ENCODE peak calls at places on chromosomes 3 and 15, in four cellular contexts. H, R, O and S are unnamed samples.

GRCh38 chr3:143135150-143135549 is 15.6 kb downstream of the CHST2 start:
- DNase-seq in H (no peak), R (no peak), O (peak; percentile 92), S (peak; percentile 58)

GRCh38 chr3:133213942-133214341 is 175.8 kb downstream of the TMEM108 start:
- DNase-seq in H (no peak), R (no peak), O (no peak), S (no peak)

GRCh38 chr15:73493936-73494335 is 51.0 kb downstream of the REC114 start:
- DNase-seq in H (no peak), R (no peak), O (no peak), S (no peak)

GRCh38 chr3:77746892-77747291 is 707.0 kb downstream of the ROBO2 start:
- DNase-seq in H (no peak), R (no peak), O (no peak), S (no peak)

GRCh38 chr15:33864360-33865075 is 103.8 kb upstream of the CHRM5 start:
- DNase-seq in H (no peak), R (no peak), O (no peak), S (no peak)

GRCh38 chr3:190158261-190158660 is 37.6 kb upstream of the P3H2 start:
- DNase-seq in H (no peak), R (no peak), O (no peak), S (no peak)

GRCh38 chr3:37291275-37291700 is 116.9 kb upstream of the LRRFIP2 start:
- DNase-seq in H (no peak), R (no peak), O (no peak), S (no peak)

GRCh38 chr3:169053427-169053826 is 610.1 kb downstream of the MECOM start:
- DNase-seq in H (no peak), R (no peak), O (no peak), S (no peak)

GRCh38 chr15:58549013-58549779 is 117.4 kb downstream of the LIPC start:
- DNase-seq in H (no peak), R (no peak), O (no peak), S (no peak)

GRCh38 chr15:74863239-74864056 is 9.7 kb downstream of the SCAMP2 start:
- DNase-seq in H (no peak), R (no peak), O (no peak), S (no peak)

GRCh38 chr3:149507491-149508324 is 33.2 kb downstream of the TM4SF4 start:
- DNase-seq in H (peak; percentile 7), R (no peak), O (no peak), S (no peak)

GRCh38 chr3:71074416-71074815 is 509.1 kb downstream of the FOXP1 start:
- DNase-seq in H (no peak), R (no peak), O (no peak), S (no peak)

GRCh38 chr15:61613729-61614128 is 384.6 kb upstream of the RORA start:
- DNase-seq in H (no peak), R (no peak), O (no peak), S (no peak)

GRCh38 chr15:89749059-89749458 is 2.0 kb downstream of the MESP1 start:
- DNase-seq in H (no peak), R (no peak), O (no peak), S (no peak)

GRCh38 chr3:177371903-177372302 is 174.6 kb upstream of the TBL1XR1 start:
- DNase-seq in H (no peak), R (no peak), O (no peak), S (no peak)

GRCh38 chr15:76151599-76151974 is 91.8 kb downstream of the TMEM266 start:
- DNase-seq in H (no peak), R (no peak), O (no peak), S (no peak)

GRCh38 chr15:55902975-55903374 is 90.4 kb downstream of the NEDD4 start:
- DNase-seq in H (no peak), R (no peak), O (no peak), S (no peak)

GRCh38 chr3:150330174-150330573 is 77.9 kb upstream of the TSC22D2 start:
- DNase-seq in H (no peak), R (no peak), O (no peak), S (no peak)

GRCh38 chr3:64316971-64317370 is 91.7 kb upstream of the PRICKLE2 start:
- DNase-seq in H (no peak), R (no peak), O (no peak), S (no peak)

GRCh38 chr3:160754371-160754854 is 1.6 kb upstream of the PPM1L start:
- DNase-seq in H (peak; percentile 24), R (peak; percentile 31), O (peak; percentile 14), S (no peak)

GRCh38 chr15:64237677-64238076 is 74.9 kb upstream of the PPIB start:
- DNase-seq in H (no peak), R (no peak), O (no peak), S (no peak)

GRCh38 chr3:66398228-66399025 is 102.4 kb downstream of the LRIG1 start:
- DNase-seq in H (no peak), R (no peak), O (no peak), S (no peak)

GRCh38 chr3:126191246-126191645 is 10.9 kb upstream of the ALDH1L1 start:
- DNase-seq in H (no peak), R (no peak), O (no peak), S (no peak)

GRCh38 chr3:169237181-169237580 is 426.3 kb downstream of the MECOM start:
- DNase-seq in H (no peak), R (no peak), O (no peak), S (no peak)

GRCh38 chr3:189276481-189277190 is 104.9 kb downstream of the TPRG1 start:
- DNase-seq in H (no peak), R (peak; percentile 66), O (peak; percentile 33), S (no peak)

GRCh38 chr3:107061466-107061865 is 315.8 kb upstream of the CCDC54 start:
- DNase-seq in H (no peak), R (no peak), O (no peak), S (no peak)

GRCh38 chr3:134076816-134077215 is 47.1 kb upstream of the SLCO2A1 start:
- DNase-seq in H (no peak), R (no peak), O (no peak), S (no peak)

GRCh38 chr15:46786886-46787285 is 930.4 kb upstream of the SEMA6D start:
- DNase-seq in H (no peak), R (no peak), O (no peak), S (no peak)

GRCh38 chr3:32246079-32246675 is 7.7 kb downstream of the CMTM8 start:
- DNase-seq in H (no peak), R (no peak), O (no peak), S (no peak)

GRCh38 chr3:60202052-60202753 is 1049.0 kb downstream of the FHIT start:
- DNase-seq in H (no peak), R (no peak), O (no peak), S (no peak)

GRCh38 chr3:16794251-16794650 is 90.5 kb upstream of the PLCL2 start:
- DNase-seq in H (no peak), R (no peak), O (no peak), S (no peak)

GRCh38 chr15:64519897-64520296 is 59.5 kb downstream of the ZNF609 start:
- DNase-seq in H (no peak), R (no peak), O (no peak), S (no peak)

GRCh38 chr3:66639794-66640356 is 139.1 kb upstream of the LRIG1 start:
- DNase-seq in H (no peak), R (no peak), O (no peak), S (no peak)

GRCh38 chr3:162938073-162938472 is 1441.5 kb downstream of the OTOL1 start:
- DNase-seq in H (no peak), R (no peak), O (no peak), S (no peak)

GRCh38 chr3:19934098-19934566 is at the start of gene EFHB:
- DNase-seq in H (peak; percentile 16), R (no peak), O (no peak), S (no peak)

GRCh38 chr3:14222900-14223594 is 44.4 kb downstream of the LSM3 start:
- DNase-seq in H (no peak), R (no peak), O (no peak), S (no peak)

GRCh38 chr3:2098398-2099027 is at the start of gene CNTN4:
- DNase-seq in H (peak; percentile 18), R (no peak), O (no peak), S (no peak)

GRCh38 chr15:50267577-50267976 is 2.1 kb upstream of the HDC start:
- DNase-seq in H (no peak), R (no peak), O (no peak), S (no peak)

GRCh38 chr3:179840985-179841384 is 188.1 kb downstream of the USP13 start:
- DNase-seq in H (no peak), R (no peak), O (no peak), S (no peak)